ENCODE peak calls at places on chromosome 16, in nine cellular contexts. J, C, Z, K, S, P, D, R and X are unnamed samples.

GRCh38 chr16:87507351-87508069 is 14.7 kb upstream of the ZCCHC14 start:
- DNase-seq in P (no peak), D (no peak), S (no peak), C (no peak), K (no peak), Z (no peak), R (no peak), J (no peak), X (no peak)

GRCh38 chr16:68480084-68480995 is 32.0 kb upstream of the SMPD3 start:
- DNase-seq in R (no peak), S (no peak), J (peak), C (no peak), Z (no peak), D (no peak), K (no peak), P (no peak), X (no peak)

GRCh38 chr16:86758932-86759331 is 180.6 kb downstream of the FOXL1 start:
- DNase-seq in K (no peak), S (no peak), C (no peak), R (no peak), D (no peak), J (no peak), Z (no peak), P (no peak), X (no peak)

GRCh38 chr16:56263711-56264608 is 72.7 kb downstream of the GNAO1 start:
- DNase-seq in C (no peak), K (no peak), D (no peak), S (peak), P (peak), J (no peak), R (no peak), Z (peak), X (peak)

GRCh38 chr16:10939649-10940206 is 2.5 kb downstream of the DEXI start:
- DNase-seq in R (no peak), P (no peak), D (no peak), Z (no peak), K (no peak), C (no peak), J (no peak), S (no peak), X (no peak)

GRCh38 chr16:84181144-84181915 is 5.5 kb downstream of the TAF1C start:
- DNase-seq in D (no peak), Z (no peak), J (no peak), R (no peak), K (no peak), S (no peak), P (peak), C (peak), X (no peak)

GRCh38 chr16:24643489-24643888 is 86.0 kb upstream of the TNRC6A start:
- DNase-seq in P (no peak), C (no peak), J (no peak), S (no peak), K (no peak), D (no peak), Z (no peak), R (no peak), X (no peak)

GRCh38 chr16:53781023-53781605 is 77.2 kb downstream of the FTO start:
- DNase-seq in C (no peak), J (peak), K (no peak), P (no peak), Z (no peak), D (no peak), S (no peak), R (no peak), X (no peak)

GRCh38 chr16:85278851-85279250 is 166.6 kb upstream of the CIBAR2 start:
- DNase-seq in J (no peak), R (no peak), C (no peak), Z (no peak), S (no peak), K (no peak), D (no peak), P (no peak), X (no peak)

GRCh38 chr16:28821874-28822519 is 802 bp upstream of the ATXN2L start:
- DNase-seq in K (no peak), J (no peak), S (no peak), R (no peak), C (no peak), Z (no peak), D (no peak), P (no peak), X (no peak)

GRCh38 chr16:49330562-49331201 is 42.9 kb upstream of the C16orf78 start:
- DNase-seq in C (no peak), R (no peak), J (no peak), P (peak), Z (no peak), S (no peak), K (no peak), D (no peak), X (no peak)

GRCh38 chr16:49336581-49336980 is 37.0 kb upstream of the C16orf78 start:
- DNase-seq in R (no peak), D (no peak), C (no peak), P (peak), K (no peak), J (no peak), S (no peak), Z (no peak), X (no peak)

GRCh38 chr16:49333268-49333597 is 40.4 kb upstream of the C16orf78 start:
- DNase-seq in S (no peak), J (no peak), C (no peak), Z (no peak), R (no peak), D (no peak), P (peak), K (no peak), X (no peak)

GRCh38 chr16:49335828-49336227 is 37.8 kb upstream of the C16orf78 start:
- DNase-seq in Z (no peak), S (no peak), R (no peak), D (no peak), C (no peak), J (no peak), K (no peak), P (peak), X (no peak)

DNA sequence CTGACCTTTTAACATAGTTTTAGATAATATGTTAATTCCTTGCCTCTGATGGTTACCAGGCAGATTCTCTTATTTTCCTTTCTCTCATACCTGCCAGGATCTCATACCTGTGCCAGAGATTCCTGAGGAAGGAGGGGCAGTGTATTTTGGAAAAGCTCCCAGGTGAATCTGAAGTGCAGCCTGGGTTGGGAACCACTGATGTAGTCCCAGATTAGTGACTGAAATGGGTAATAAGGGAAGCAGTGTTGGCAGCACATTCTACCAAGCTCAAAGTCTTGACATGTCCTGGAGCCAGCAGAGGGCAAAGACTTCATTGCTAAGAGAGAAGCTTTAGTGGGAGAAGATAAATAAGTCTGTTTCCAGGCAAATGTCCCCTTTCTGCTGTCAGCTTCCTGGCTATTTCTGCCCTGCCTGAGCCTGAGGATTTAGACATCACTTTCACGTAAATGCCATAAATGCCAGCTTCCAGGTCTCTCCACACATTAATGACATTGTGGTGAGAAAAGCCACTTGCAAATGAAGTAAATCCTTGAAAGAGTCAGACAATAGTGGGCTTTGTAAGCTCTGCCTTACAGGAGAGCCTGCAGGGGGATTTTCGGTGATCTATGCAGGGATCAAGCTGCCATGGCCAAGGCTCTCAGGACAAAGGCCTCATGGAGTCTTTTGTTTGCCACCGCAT is 40.9 kb upstream of the C16orf78 start:
- DNase-seq in S (no peak), Z (no peak), K (no peak), P (no peak), C (no peak), J (no peak), D (no peak), R (no peak), X (no peak)
- TF ChIP-seq CTCF in S (no peak), Z (no peak), K (no peak), P (no peak), C (no peak), J (no peak), D (no peak), R (no peak), X (no peak)

GRCh38 chr16:3654249-3654991 is at the start of gene DNASE1:
- DNase-seq in R (no peak), D (no peak), S (peak), K (peak), J (peak), Z (peak), P (peak), C (peak), X (peak)
- TF ChIP-seq CTCF in R (peak), D (peak), S (peak), K (peak), J (peak), Z (peak), P (peak), C (peak), X (peak)

DNA sequence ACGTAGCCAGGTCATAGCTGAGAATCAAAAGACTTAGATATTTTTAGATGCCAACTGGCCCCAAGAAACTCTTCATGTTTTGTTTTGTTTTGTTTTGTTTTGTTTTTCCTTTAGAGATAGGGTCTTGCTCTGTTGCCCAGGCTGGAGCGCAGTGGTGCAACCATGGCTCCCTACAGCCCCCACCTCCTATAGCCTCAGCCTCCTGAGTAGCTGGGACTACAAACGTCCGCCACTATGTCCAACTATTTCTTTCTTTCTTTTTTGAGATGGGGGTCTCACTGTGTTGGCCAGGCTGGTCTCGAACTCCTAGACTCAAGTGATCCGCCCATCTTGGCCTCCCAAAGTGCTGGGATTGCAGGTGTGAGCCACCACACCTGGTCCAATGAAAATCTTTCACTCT is 107.1 kb downstream of the ADCY9 start:
- DNase-seq in Z (no peak), J (no peak), D (no peak), R (no peak), P (no peak), K (no peak), S (no peak), C (no peak), X (no peak)
- TF ChIP-seq CTCF in Z (no peak), J (no peak), D (no peak), R (no peak), P (no peak), K (no peak), S (no peak), C (no peak), X (no peak)

GRCh38 chr16:13426279-13426678 is 493.7 kb upstream of the ERCC4 start:
- DNase-seq in R (no peak), S (no peak), P (no peak), D (no peak), Z (no peak), J (no peak), K (no peak), C (no peak), X (no peak)
- TF ChIP-seq CTCF in R (no peak), S (no peak), P (no peak), D (no peak), Z (no peak), J (no peak), K (no peak), C (no peak), X (no peak)